ENCODE peak calls at places on chromosomes 11 and 22, in four cellular contexts. One of them, this sample, is unnamed.

GRCh38 chr11:46281374-46281831 is 3.9 kb downstream of the CREB3L1 start:
- DNase-seq in CD4-positive, CD25-positive, alpha-beta regulatory T cell: no peak
- DNase-seq in amniotic stem cell: no peak
- DNase-seq in OCI-LY7: no peak
- DNase-seq in this sample: no peak

GRCh38 chr22:27667121-27667843 is 134.3 kb downstream of the MN1 start:
- DNase-seq in CD4-positive, CD25-positive, alpha-beta regulatory T cell: no peak
- DNase-seq in amniotic stem cell: no peak
- DNase-seq in OCI-LY7: no peak
- DNase-seq in this sample: no peak

GRCh38 chr11:833114-833791 is 501 bp downstream of the CD151 start:
- DNase-seq in CD4-positive, CD25-positive, alpha-beta regulatory T cell: peak
- DNase-seq in amniotic stem cell: no peak
- DNase-seq in OCI-LY7: no peak
- DNase-seq in this sample: no peak

GRCh38 chr11:35981581-35981980 is 37.7 kb downstream of the LDLRAD3 start:
- DNase-seq in CD4-positive, CD25-positive, alpha-beta regulatory T cell: no peak
- DNase-seq in amniotic stem cell: no peak
- DNase-seq in OCI-LY7: no peak
- DNase-seq in this sample: no peak

GRCh38 chr11:75593337-75593915 is 31.4 kb downstream of the SERPINH1 start:
- DNase-seq in CD4-positive, CD25-positive, alpha-beta regulatory T cell: no peak
- DNase-seq in amniotic stem cell: no peak
- DNase-seq in OCI-LY7: no peak
- DNase-seq in this sample: no peak

GRCh38 chr11:121487191-121487590 is 34.4 kb upstream of the SORL1-AS1 start:
- DNase-seq in CD4-positive, CD25-positive, alpha-beta regulatory T cell: no peak
- DNase-seq in amniotic stem cell: no peak
- DNase-seq in OCI-LY7: no peak
- DNase-seq in this sample: no peak

GRCh38 chr11:68840661-68841653 is 759 bp downstream of the CPT1A start:
- DNase-seq in CD4-positive, CD25-positive, alpha-beta regulatory T cell: peak
- DNase-seq in amniotic stem cell: no peak
- DNase-seq in OCI-LY7: peak
- DNase-seq in this sample: peak

GRCh38 chr11:3157381-3158130 is 7.6 kb downstream of the OSBPL5 start:
- DNase-seq in CD4-positive, CD25-positive, alpha-beta regulatory T cell: no peak
- DNase-seq in amniotic stem cell: no peak
- DNase-seq in OCI-LY7: peak
- DNase-seq in this sample: no peak

GRCh38 chr22:35533365-35534029 is 7.1 kb upstream of the RASD2 start:
- DNase-seq in CD4-positive, CD25-positive, alpha-beta regulatory T cell: no peak
- DNase-seq in amniotic stem cell: no peak
- DNase-seq in OCI-LY7: no peak
- DNase-seq in this sample: no peak

GRCh38 chr22:32802291-32802826 is 854 bp downstream of the TIMP3 start:
- DNase-seq in CD4-positive, CD25-positive, alpha-beta regulatory T cell: no peak
- DNase-seq in amniotic stem cell: no peak
- DNase-seq in OCI-LY7: no peak
- DNase-seq in this sample: no peak

GRCh38 chr11:65355776-65356393 is 1.3 kb downstream of the TIGD3 start:
- DNase-seq in CD4-positive, CD25-positive, alpha-beta regulatory T cell: no peak
- DNase-seq in amniotic stem cell: no peak
- DNase-seq in OCI-LY7: no peak
- DNase-seq in this sample: no peak

GRCh38 chr11:19080579-19080993 is 20.1 kb upstream of the MRGPRX2 start:
- DNase-seq in CD4-positive, CD25-positive, alpha-beta regulatory T cell: no peak
- DNase-seq in amniotic stem cell: no peak
- DNase-seq in OCI-LY7: no peak
- DNase-seq in this sample: no peak

GRCh38 chr11:44911031-44911814 is 39.5 kb downstream of the TP53I11 start:
- DNase-seq in CD4-positive, CD25-positive, alpha-beta regulatory T cell: peak
- DNase-seq in amniotic stem cell: peak
- DNase-seq in OCI-LY7: peak
- DNase-seq in this sample: peak